ENCODE peak calls at places on chromosome 20, in seven cellular contexts. One of them, this sample, is unnamed.

GRCh38 chr20:38728237-38728761 is 4.0 kb downstream of the SLC32A1 start:
- DNase-seq in GM12878: no peak
- DNase-seq in MM.1S: no peak
- DNase-seq in neural progenitor cell: peak
- DNase-seq in DND-41: no peak
- DNase-seq in keratinocyte: no peak
- DNase-seq in hepatocyte: no peak
- DNase-seq in this sample: no peak

GRCh38 chr20:62285722-62286121 is 17.1 kb upstream of the ADRM1 start:
- DNase-seq in MM.1S: no peak
- DNase-seq in GM12878: no peak
- DNase-seq in neural progenitor cell: no peak
- DNase-seq in hepatocyte: no peak
- DNase-seq in keratinocyte: no peak
- DNase-seq in DND-41: no peak
- DNase-seq in this sample: no peak

GRCh38 chr20:56223352-56223751 is 25.2 kb upstream of the MC3R start:
- DNase-seq in MM.1S: no peak
- DNase-seq in hepatocyte: no peak
- DNase-seq in GM12878: no peak
- DNase-seq in neural progenitor cell: no peak
- DNase-seq in DND-41: no peak
- DNase-seq in keratinocyte: no peak
- DNase-seq in this sample: no peak

GRCh38 chr20:57388953-57389694 is 2.1 kb upstream of the RBM38 start:
- DNase-seq in hepatocyte: peak
- DNase-seq in GM12878: no peak
- DNase-seq in MM.1S: peak
- DNase-seq in keratinocyte: peak
- DNase-seq in neural progenitor cell: peak
- DNase-seq in DND-41: no peak
- DNase-seq in this sample: peak

GRCh38 chr20:61765871-61766654 is 299.6 kb downstream of the TAF4 start:
- DNase-seq in MM.1S: no peak
- DNase-seq in keratinocyte: no peak
- DNase-seq in GM12878: no peak
- DNase-seq in DND-41: no peak
- DNase-seq in hepatocyte: no peak
- DNase-seq in neural progenitor cell: peak
- DNase-seq in this sample: no peak

GRCh38 chr20:48738399-48739304 is 89.1 kb downstream of the PREX1 start:
- DNase-seq in GM12878: peak
- DNase-seq in keratinocyte: no peak
- DNase-seq in DND-41: no peak
- DNase-seq in MM.1S: no peak
- DNase-seq in hepatocyte: peak
- DNase-seq in neural progenitor cell: no peak
- DNase-seq in this sample: no peak

GRCh38 chr20:17965042-17965697 is 3.4 kb downstream of the SNX5 start:
- DNase-seq in neural progenitor cell: no peak
- DNase-seq in MM.1S: no peak
- DNase-seq in keratinocyte: no peak
- DNase-seq in GM12878: no peak
- DNase-seq in hepatocyte: no peak
- DNase-seq in DND-41: no peak
- DNase-seq in this sample: no peak

GRCh38 chr20:23397961-23398360 is 23.3 kb downstream of the NAPB start:
- DNase-seq in neural progenitor cell: no peak
- DNase-seq in DND-41: no peak
- DNase-seq in hepatocyte: no peak
- DNase-seq in MM.1S: no peak
- DNase-seq in keratinocyte: no peak
- DNase-seq in GM12878: no peak
- DNase-seq in this sample: no peak

GRCh38 chr20:57936636-57937310 is 227.0 kb upstream of the PMEPA1 start:
- DNase-seq in MM.1S: no peak
- DNase-seq in neural progenitor cell: no peak
- DNase-seq in hepatocyte: no peak
- DNase-seq in GM12878: no peak
- DNase-seq in keratinocyte: no peak
- DNase-seq in DND-41: no peak
- DNase-seq in this sample: no peak

GRCh38 chr20:9131841-9132240 is 63.0 kb downstream of the PLCB4 start:
- DNase-seq in keratinocyte: no peak
- DNase-seq in MM.1S: no peak
- DNase-seq in hepatocyte: no peak
- DNase-seq in GM12878: no peak
- DNase-seq in DND-41: no peak
- DNase-seq in neural progenitor cell: no peak
- DNase-seq in this sample: no peak

GRCh38 chr20:11020712-11021111 is 346.9 kb upstream of the JAG1 start:
- DNase-seq in hepatocyte: no peak
- DNase-seq in keratinocyte: no peak
- DNase-seq in GM12878: no peak
- DNase-seq in neural progenitor cell: no peak
- DNase-seq in MM.1S: no peak
- DNase-seq in DND-41: no peak
- DNase-seq in this sample: no peak

GRCh38 chr20:32979201-32979998 is 24.8 kb downstream of the SUN5 start:
- DNase-seq in neural progenitor cell: no peak
- DNase-seq in MM.1S: no peak
- DNase-seq in keratinocyte: no peak
- DNase-seq in GM12878: no peak
- DNase-seq in DND-41: no peak
- DNase-seq in hepatocyte: no peak
- DNase-seq in this sample: no peak

GRCh38 chr20:2101057-2101934 is at the start of gene STK35:
- DNase-seq in MM.1S: peak
- DNase-seq in GM12878: peak
- DNase-seq in hepatocyte: peak
- DNase-seq in DND-41: peak
- DNase-seq in neural progenitor cell: no peak
- DNase-seq in keratinocyte: no peak
- DNase-seq in this sample: peak

GRCh38 chr20:61185841-61186601 is 66.0 kb upstream of the CDH4 start:
- DNase-seq in neural progenitor cell: no peak
- DNase-seq in hepatocyte: peak
- DNase-seq in keratinocyte: peak
- DNase-seq in DND-41: no peak
- DNase-seq in GM12878: no peak
- DNase-seq in MM.1S: no peak
- DNase-seq in this sample: peak

GRCh38 chr20:20205141-20205861 is 153.0 kb downstream of the CFAP61 start:
- DNase-seq in hepatocyte: no peak
- DNase-seq in neural progenitor cell: no peak
- DNase-seq in MM.1S: no peak
- DNase-seq in GM12878: no peak
- DNase-seq in keratinocyte: no peak
- DNase-seq in DND-41: no peak
- DNase-seq in this sample: no peak

GRCh38 chr20:10316582-10316981 is 98.0 kb downstream of the SNAP25 start:
- DNase-seq in MM.1S: peak
- DNase-seq in hepatocyte: peak
- DNase-seq in GM12878: peak
- DNase-seq in keratinocyte: no peak
- DNase-seq in neural progenitor cell: no peak
- DNase-seq in DND-41: peak
- DNase-seq in this sample: peak

GRCh38 chr20:31718952-31719643 is 3.6 kb downstream of the BCL2L1 start:
- DNase-seq in keratinocyte: no peak
- DNase-seq in hepatocyte: peak
- DNase-seq in MM.1S: peak
- DNase-seq in neural progenitor cell: no peak
- DNase-seq in DND-41: no peak
- DNase-seq in GM12878: no peak
- DNase-seq in this sample: no peak

GRCh38 chr20:5996765-5997164 is 46.3 kb downstream of the MCM8 start:
- DNase-seq in MM.1S: peak
- DNase-seq in neural progenitor cell: peak
- DNase-seq in hepatocyte: no peak
- DNase-seq in GM12878: peak
- DNase-seq in keratinocyte: no peak
- DNase-seq in DND-41: peak
- DNase-seq in this sample: no peak

GRCh38 chr20:63868264-63868663 is 3.2 kb downstream of the TPD52L2 start:
- DNase-seq in keratinocyte: no peak
- DNase-seq in DND-41: no peak
- DNase-seq in hepatocyte: no peak
- DNase-seq in neural progenitor cell: no peak
- DNase-seq in MM.1S: no peak
- DNase-seq in GM12878: no peak
- DNase-seq in this sample: no peak

GRCh38 chr20:59574308-59574707 is 30.0 kb upstream of the PHACTR3 start:
- DNase-seq in GM12878: no peak
- DNase-seq in MM.1S: no peak
- DNase-seq in keratinocyte: no peak
- DNase-seq in hepatocyte: no peak
- DNase-seq in DND-41: no peak
- DNase-seq in neural progenitor cell: no peak
- DNase-seq in this sample: no peak

GRCh38 chr20:37922016-37922415 is 19.1 kb downstream of the VSTM2L start:
- DNase-seq in neural progenitor cell: no peak
- DNase-seq in GM12878: peak
- DNase-seq in DND-41: no peak
- DNase-seq in MM.1S: no peak
- DNase-seq in keratinocyte: no peak
- DNase-seq in hepatocyte: no peak
- DNase-seq in this sample: no peak

GRCh38 chr20:1274485-1275313 is 8.6 kb downstream of the SNPH start:
- DNase-seq in DND-41: no peak
- DNase-seq in GM12878: no peak
- DNase-seq in hepatocyte: peak
- DNase-seq in neural progenitor cell: no peak
- DNase-seq in MM.1S: no peak
- DNase-seq in keratinocyte: no peak
- DNase-seq in this sample: peak

GRCh38 chr20:53949319-53949839 is 121.0 kb downstream of the BCAS1 start:
- DNase-seq in GM12878: no peak
- DNase-seq in DND-41: peak
- DNase-seq in neural progenitor cell: no peak
- DNase-seq in hepatocyte: no peak
- DNase-seq in keratinocyte: peak
- DNase-seq in MM.1S: peak
- DNase-seq in this sample: peak

GRCh38 chr20:62326959-62327725 is 24.3 kb downstream of the ADRM1 start:
- DNase-seq in DND-41: no peak
- DNase-seq in hepatocyte: no peak
- DNase-seq in keratinocyte: no peak
- DNase-seq in GM12878: no peak
- DNase-seq in neural progenitor cell: no peak
- DNase-seq in MM.1S: no peak
- DNase-seq in this sample: no peak

GRCh38 chr20:56773731-56774130 is 144.6 kb downstream of the TFAP2C start:
- DNase-seq in neural progenitor cell: no peak
- DNase-seq in GM12878: no peak
- DNase-seq in DND-41: no peak
- DNase-seq in keratinocyte: no peak
- DNase-seq in MM.1S: no peak
- DNase-seq in hepatocyte: no peak
- DNase-seq in this sample: no peak

GRCh38 chr20:3203315-3204123 is 963 bp downstream of the DDRGK1 start:
- DNase-seq in GM12878: no peak
- DNase-seq in MM.1S: peak
- DNase-seq in keratinocyte: no peak
- DNase-seq in hepatocyte: peak
- DNase-seq in DND-41: no peak
- DNase-seq in neural progenitor cell: peak
- DNase-seq in this sample: peak

GRCh38 chr20:63498950-63499332 is at the start of gene EEF1A2:
- DNase-seq in keratinocyte: no peak
- DNase-seq in GM12878: no peak
- DNase-seq in MM.1S: no peak
- DNase-seq in neural progenitor cell: peak
- DNase-seq in DND-41: no peak
- DNase-seq in hepatocyte: peak
- DNase-seq in this sample: peak

GRCh38 chr20:50558483-50558925 is 48.3 kb downstream of the PTPN1 start:
- DNase-seq in MM.1S: no peak
- DNase-seq in keratinocyte: no peak
- DNase-seq in neural progenitor cell: no peak
- DNase-seq in hepatocyte: no peak
- DNase-seq in GM12878: no peak
- DNase-seq in DND-41: no peak
- DNase-seq in this sample: no peak
- H3K27ac ChIP-seq in MM.1S: no peak
- H3K27ac ChIP-seq in keratinocyte: peak
- H3K27ac ChIP-seq in neural progenitor cell: no peak
- H3K27ac ChIP-seq in hepatocyte: no peak
- H3K27ac ChIP-seq in GM12878: no peak
- H3K27ac ChIP-seq in DND-41: no peak
- H3K27ac ChIP-seq in this sample: no peak

GRCh38 chr20:47350691-47351545 is 5.6 kb downstream of the ZMYND8 start:
- DNase-seq in neural progenitor cell: peak
- DNase-seq in DND-41: no peak
- DNase-seq in keratinocyte: no peak
- DNase-seq in MM.1S: no peak
- DNase-seq in GM12878: no peak
- DNase-seq in hepatocyte: no peak
- DNase-seq in this sample: no peak
- H3K4me3 ChIP-seq in neural progenitor cell: peak
- H3K4me3 ChIP-seq in DND-41: no peak
- H3K4me3 ChIP-seq in keratinocyte: peak
- H3K4me3 ChIP-seq in MM.1S: peak
- H3K4me3 ChIP-seq in GM12878: peak
- H3K4me3 ChIP-seq in hepatocyte: peak
- H3K4me3 ChIP-seq in this sample: no peak

DNA sequence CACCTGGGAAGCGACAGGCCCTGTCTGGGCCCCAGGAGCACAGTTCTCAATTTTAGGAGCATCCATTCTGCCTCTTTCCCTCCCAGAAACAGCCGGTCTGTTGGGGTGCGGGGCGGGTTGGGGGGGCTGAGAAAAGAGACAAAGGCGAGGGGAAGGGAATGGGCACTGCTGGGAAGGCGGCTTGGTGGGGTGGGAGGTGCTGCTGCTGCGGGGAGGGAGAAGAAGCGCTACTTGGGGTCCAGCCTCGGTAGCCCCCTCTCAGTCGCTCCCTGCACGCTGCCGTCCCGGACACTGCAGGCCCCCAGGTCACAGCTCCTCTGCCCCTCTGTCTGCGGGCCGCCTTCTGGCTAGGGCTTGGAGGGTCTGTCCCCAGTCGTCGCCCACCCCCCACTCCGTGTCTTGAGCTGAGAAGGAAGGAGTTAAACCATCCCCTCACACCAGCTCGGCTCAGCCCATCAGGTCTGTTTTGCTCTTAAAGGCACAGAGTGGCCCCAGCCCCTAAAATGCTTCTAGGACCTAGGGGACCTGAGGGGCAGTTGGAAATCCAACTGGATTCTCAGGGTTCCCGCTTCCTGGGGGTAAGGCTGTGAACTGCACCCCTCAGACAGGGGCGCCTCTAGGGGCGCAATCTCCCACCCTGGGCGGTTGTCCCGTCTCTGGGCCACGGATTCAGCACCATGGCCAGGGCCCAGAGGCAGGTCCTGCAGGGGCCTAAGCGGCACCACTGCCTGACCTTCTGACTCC is 740 bp downstream of the GDAP1L1 start:
- DNase-seq in hepatocyte: peak
- DNase-seq in neural progenitor cell: peak
- DNase-seq in DND-41: peak
- DNase-seq in MM.1S: peak
- DNase-seq in GM12878: no peak
- DNase-seq in keratinocyte: no peak
- DNase-seq in this sample: peak
- TF ChIP-seq EZH2 in hepatocyte: no peak
- TF ChIP-seq EZH2 in neural progenitor cell: peak
- TF ChIP-seq EZH2 in DND-41: no peak
- TF ChIP-seq EZH2 in MM.1S: no peak
- TF ChIP-seq EZH2 in GM12878: no peak
- TF ChIP-seq EZH2 in keratinocyte: peak
- TF ChIP-seq EZH2 in this sample: no peak

GRCh38 chr20:41121399-41121798 is 15.9 kb upstream of the PLCG1 start:
- DNase-seq in GM12878: no peak
- DNase-seq in MM.1S: no peak
- DNase-seq in hepatocyte: no peak
- DNase-seq in keratinocyte: no peak
- DNase-seq in DND-41: no peak
- DNase-seq in neural progenitor cell: no peak
- DNase-seq in this sample: no peak
- H3K27ac ChIP-seq in GM12878: no peak
- H3K27ac ChIP-seq in MM.1S: no peak
- H3K27ac ChIP-seq in hepatocyte: no peak
- H3K27ac ChIP-seq in keratinocyte: no peak
- H3K27ac ChIP-seq in DND-41: no peak
- H3K27ac ChIP-seq in neural progenitor cell: no peak
- H3K27ac ChIP-seq in this sample: no peak